ENCODE peak calls at places on chromosomes 5 and 9, in five cellular contexts. B is uterus, A is K562, N is SJSA1, O is body of pancreas. S is an unnamed sample. For H3K4me1, the result is how much of the 10 kb centered on the place peaks cover.

GRCh38 chr5:7209583-7210139 is 186.3 kb upstream of the ADCY2 start:
- DNase-seq in B (no peak), A (no peak), N (no peak), O (peak), S (no peak)

GRCh38 chr9:82553654-82554366 is 509.1 kb downstream of the RASEF start:
- DNase-seq in B (no peak), A (no peak), N (no peak), O (no peak), S (no peak)

GRCh38 chr5:1905108-1905507 is 22.4 kb upstream of the IRX4 start:
- DNase-seq in B (no peak), A (no peak), N (no peak), O (no peak), S (no peak)

GRCh38 chr5:150624334-150625163 is 15.9 kb upstream of the SYNPO start:
- DNase-seq in B (no peak), A (peak), N (no peak), O (no peak), S (no peak)

GRCh38 chr9:77901771-77902170 is 129.8 kb downstream of the GNAQ start:
- DNase-seq in B (no peak), A (no peak), N (no peak), O (no peak), S (no peak)

GRCh38 chr5:111453290-111453689 is 59.0 kb downstream of the STARD4 start:
- DNase-seq in B (no peak), A (no peak), N (no peak), O (no peak), S (no peak)

GRCh38 chr5:136070486-136071285 is 41.9 kb downstream of the TGFBI start:
- DNase-seq in B (no peak), A (no peak), N (peak), O (no peak), S (no peak)

GRCh38 chr9:95284152-95284551 is 33.4 kb downstream of the FANCC start:
- DNase-seq in B (no peak), A (no peak), N (no peak), O (no peak), S (no peak)

GRCh38 chr9:71909887-71910601 is 949 bp downstream of the ABHD17B start:
- DNase-seq in B (no peak), A (peak), N (peak), O (peak), S (peak)

DNA sequence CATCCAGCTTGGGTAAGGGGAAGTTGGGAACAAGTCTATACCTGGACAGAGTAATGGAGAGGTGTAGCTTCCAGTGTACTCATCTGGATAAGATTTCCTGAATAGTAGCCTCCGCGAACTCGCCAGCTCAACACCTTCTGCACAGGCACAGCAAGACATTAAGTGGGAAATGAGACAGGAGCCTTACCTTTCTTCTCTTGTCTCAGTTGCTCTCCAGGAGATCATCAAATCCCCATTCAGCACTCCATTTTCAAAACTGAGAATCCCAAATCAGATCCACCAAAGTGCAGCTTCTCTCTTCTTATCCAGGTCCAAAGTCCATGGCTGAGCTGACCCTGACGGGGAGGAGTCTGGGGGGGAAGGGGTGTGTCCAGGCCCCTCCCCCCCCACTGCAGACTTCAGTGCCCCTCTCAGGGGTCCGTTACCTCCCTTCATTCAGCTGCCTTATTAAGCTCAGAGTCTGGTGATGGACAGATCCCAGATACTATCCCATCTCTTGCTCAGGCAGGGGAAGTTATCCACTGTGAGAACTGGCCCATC is 5.9 kb upstream of the MGAT1 start:
- DNase-seq in B (no peak), A (peak), N (peak), O (peak), S (no peak)
- H3K4me1 ChIP-seq in B (under half), A (half or more), N (under half), O (half or more), S (under half)

DNA sequence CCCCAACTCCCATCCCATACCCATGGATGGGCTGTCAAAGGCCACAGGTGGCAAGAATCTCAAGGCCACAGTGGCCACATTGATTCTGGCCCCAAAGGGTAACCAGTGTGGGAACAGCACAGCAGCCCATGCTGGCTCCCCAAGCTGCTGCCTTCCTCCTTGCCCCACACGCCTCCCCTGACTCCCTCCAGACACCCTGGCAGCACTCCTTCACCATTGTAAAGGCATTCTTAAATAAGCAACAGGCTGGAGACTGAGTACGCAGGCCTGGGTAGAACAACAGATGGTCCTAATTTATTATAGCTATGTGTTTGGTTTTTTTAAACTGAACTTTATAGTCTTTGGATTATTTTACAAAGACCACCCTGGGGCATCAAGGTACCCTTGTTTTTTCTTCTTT is 158.8 kb downstream of the TSSK1B start:
- DNase-seq in B (no peak), A (no peak), N (peak), O (no peak), S (no peak)
- H3K4me1 ChIP-seq in B (under half), A (under half), N (half or more), O (under half), S (under half)

GRCh38 chr5:159053216-159053615 is 46.5 kb downstream of the EBF1 start:
- DNase-seq in B (no peak), A (no peak), N (no peak), O (no peak), S (no peak)

GRCh38 chr5:159050408-159051091 is 49.2 kb downstream of the EBF1 start:
- DNase-seq in B (no peak), A (no peak), N (no peak), O (no peak), S (peak)

GRCh38 chr5:159051431-159052281 is 48.1 kb downstream of the EBF1 start:
- DNase-seq in B (peak), A (no peak), N (peak), O (peak), S (peak)

GRCh38 chr5:159053708-159054107 is 46.0 kb downstream of the EBF1 start:
- DNase-seq in B (no peak), A (no peak), N (no peak), O (no peak), S (no peak)

GRCh38 chr5:159052282-159053011 is 47.3 kb downstream of the EBF1 start:
- DNase-seq in B (no peak), A (no peak), N (no peak), O (no peak), S (no peak)
- H3K4me1 ChIP-seq in B (under half), A (under half), N (under half), O (under half), S (under half)

DNA sequence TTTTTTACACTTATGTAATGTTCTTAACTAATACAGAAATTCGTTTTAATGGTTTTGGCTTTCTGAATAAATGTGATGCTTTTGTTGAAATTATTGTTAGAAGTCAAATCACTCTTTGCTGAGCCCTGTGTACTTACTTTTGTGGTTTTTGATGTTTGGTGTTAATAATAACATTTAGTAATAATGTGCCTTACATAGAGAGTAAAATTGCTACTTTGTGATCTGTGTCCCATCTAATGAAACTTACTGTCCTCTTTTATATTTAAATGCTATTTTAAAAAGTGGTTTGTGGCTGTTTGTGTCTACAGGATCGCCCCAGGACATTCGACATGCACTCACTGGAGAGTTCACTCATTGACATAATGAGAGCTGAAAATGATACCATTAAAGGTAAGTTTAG is 22.1 kb downstream of the CPEB4 start:
- DNase-seq in B (no peak), A (no peak), N (no peak), O (no peak), S (no peak)
- H3K4me1 ChIP-seq in B (under half), A (under half), N (under half), O (half or more), S (under half)

S was measured in aorta.